ENCODE peak calls at places on chromosomes 1 and 21, in eight cellular contexts. I is Panc1, R is transverse colon, Y is MG63, U is left lung, L is fibroblast of lung, P is iPS DF 6.9, M is tibial nerve. F is an unnamed sample.

GRCh38 chr1:224438989-224439388 is 4.4 kb upstream of the WDR26 start:
- DNase-seq in Y (no peak), M (no peak), U (no peak), L (no peak), I (no peak), P (no peak), R (no peak), F (no peak)

GRCh38 chr21:14863745-14864210 is 201.0 kb downstream of the NRIP1 start:
- DNase-seq in U (no peak), Y (no peak), L (peak; percentile 19), R (no peak), M (no peak), I (no peak), P (no peak), F (no peak)

GRCh38 chr1:116374340-116375164 is 1.5 kb downstream of the ATP1A1 start:
- DNase-seq in Y (no peak), R (peak; percentile 36), L (peak; percentile 20), M (no peak), I (no peak), U (no peak), P (no peak), F (no peak)

GRCh38 chr21:36396314-36396713 is 11.1 kb downstream of the CHAF1B start:
- DNase-seq in I (no peak), P (no peak), R (no peak), M (no peak), Y (no peak), U (no peak), L (no peak), F (no peak)

GRCh38 chr1:205923663-205924435 is 19.4 kb downstream of the SLC26A9 start:
- DNase-seq in P (no peak), U (no peak), R (no peak), Y (no peak), M (no peak), I (no peak), L (no peak), F (no peak)

GRCh38 chr1:172938676-172939075 is 112.1 kb downstream of the TNFSF18 start:
- DNase-seq in I (no peak), R (no peak), M (no peak), P (no peak), Y (no peak), L (peak; percentile 63), U (no peak), F (no peak)

GRCh38 chr1:204114606-204115005 is 37.2 kb downstream of the ETNK2 start:
- DNase-seq in I (no peak), P (no peak), L (no peak), U (no peak), M (no peak), Y (no peak), R (no peak), F (no peak)

GRCh38 chr1:220330265-220330664 is 58.0 kb upstream of the RAB3GAP2 start:
- DNase-seq in M (no peak), P (no peak), Y (no peak), R (no peak), L (no peak), U (no peak), I (no peak), F (no peak)

GRCh38 chr1:37479255-37480124 is 5.1 kb downstream of the ZC3H12A start:
- DNase-seq in R (peak; percentile 97), M (peak; percentile 70), I (no peak), P (no peak), U (peak; percentile 95), L (peak; percentile 88), Y (peak; percentile 90), F (peak; percentile 65)

GRCh38 chr1:225877570-225877969 is 4.6 kb downstream of the TMEM63A start:
- DNase-seq in I (no peak), L (peak; percentile 35), P (no peak), Y (peak; percentile 42), U (no peak), M (peak; percentile 26), R (peak; percentile 67), F (no peak)

GRCh38 chr1:62263813-62264353 is 55.4 kb downstream of the KANK4 start:
- DNase-seq in I (no peak), U (no peak), L (no peak), M (no peak), Y (no peak), R (no peak), P (no peak), F (no peak)

GRCh38 chr1:205328476-205328875 is 6.9 kb upstream of the NUAK2 start:
- DNase-seq in Y (no peak), P (no peak), U (no peak), I (no peak), R (no peak), L (no peak), M (no peak), F (no peak)

GRCh38 chr1:199780948-199781347 is 246.6 kb upstream of the NR5A2 start:
- DNase-seq in U (no peak), I (no peak), P (no peak), M (no peak), L (peak; percentile 61), R (no peak), Y (no peak), F (peak; percentile 4)

GRCh38 chr1:1069061-1069710 is 4.9 kb downstream of the RNF223 start:
- DNase-seq in P (no peak), I (peak; percentile 61), U (peak; percentile 72), L (peak; percentile 21), Y (peak; percentile 30), M (no peak), R (peak; percentile 92), F (no peak)

GRCh38 chr1:240027059-240027462 is 64.6 kb upstream of the FMN2 start:
- DNase-seq in I (peak; percentile 22), L (peak; percentile 41), Y (peak; percentile 48), R (peak; percentile 49), U (no peak), P (peak; percentile 22), M (no peak), F (no peak)

GRCh38 chr1:97989094-97989680 is 68.4 kb upstream of the DPYD start:
- DNase-seq in I (no peak), L (peak; percentile 42), U (no peak), M (no peak), Y (peak; percentile 82), R (no peak), P (no peak), F (no peak)

GRCh38 chr1:212645563-212646543 is 37.3 kb downstream of the ATF3 start:
- DNase-seq in L (no peak), U (no peak), R (no peak), M (no peak), Y (no peak), I (no peak), P (no peak), F (no peak)

GRCh38 chr1:162548170-162548569 is 13.4 kb upstream of the UAP1 start:
- DNase-seq in P (no peak), U (no peak), Y (peak; percentile 88), I (no peak), R (no peak), L (peak; percentile 64), M (peak; percentile 45), F (peak; percentile 84)

GRCh38 chr1:89550995-89551394 is 26.4 kb downstream of the LRRC8B start:
- DNase-seq in U (no peak), P (no peak), I (no peak), M (no peak), R (no peak), L (no peak), Y (no peak), F (no peak)

GRCh38 chr1:154767315-154768240 is 102.5 kb downstream of the KCNN3 start:
- DNase-seq in I (no peak), U (no peak), Y (peak; percentile 64), R (no peak), P (no peak), M (no peak), L (peak; percentile 79), F (no peak)

GRCh38 chr21:15967661-15968060 is 237.9 kb downstream of the USP25 start:
- DNase-seq in R (no peak), M (no peak), L (peak; percentile 72), Y (no peak), P (no peak), U (no peak), I (no peak), F (no peak)

GRCh38 chr21:42724226-42724920 is 71.0 kb downstream of the PDE9A start:
- DNase-seq in U (no peak), R (peak; percentile 84), I (no peak), P (no peak), M (no peak), Y (peak; percentile 78), L (peak; percentile 95), F (peak; percentile 49)

GRCh38 chr1:150065184-150065871 is 2.2 kb upstream of the VPS45 start:
- DNase-seq in L (peak; percentile 79), Y (no peak), P (no peak), I (no peak), R (no peak), M (no peak), U (no peak), F (peak; percentile 39)

GRCh38 chr1:43605761-43606160 is 44.2 kb upstream of the KDM4A start:
- DNase-seq in Y (no peak), P (no peak), M (no peak), R (no peak), L (no peak), U (no peak), I (no peak), F (no peak)
- H3K36me3 ChIP-seq in Y (no peaks in the 10 kb centered on the region), P (peaks cover 63% of the 10 kb centered on the region), M (peaks cover 100% of the 10 kb centered on the region), R (no peaks in the 10 kb centered on the region), L (peaks cover 17% of the 10 kb centered on the region), U (no peaks in the 10 kb centered on the region), I (no peaks in the 10 kb centered on the region), F (peaks cover 58% of the 10 kb centered on the region)

DNA sequence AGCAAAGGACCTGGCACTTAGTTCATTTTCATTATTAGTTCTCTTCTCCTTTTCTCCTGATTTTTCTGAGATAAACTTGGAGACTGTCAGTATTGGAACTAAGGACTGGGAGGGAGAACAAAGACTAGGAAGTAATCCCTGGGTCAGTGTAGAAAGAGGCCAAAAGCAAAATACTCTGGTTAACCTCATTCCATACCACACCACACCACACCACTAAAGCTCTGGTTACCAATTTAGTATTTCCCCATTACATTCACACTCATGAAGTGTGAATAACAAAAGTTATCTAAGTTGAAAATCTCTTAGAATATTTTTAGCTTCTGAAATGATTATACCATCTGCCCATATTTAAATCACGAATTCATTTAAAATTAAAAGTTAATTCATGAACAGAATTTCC is 68.9 kb upstream of the DMRTA2 start:
- DNase-seq in U (no peak), M (no peak), L (no peak), R (no peak), P (no peak), I (no peak), Y (no peak), F (no peak)
- H3K36me3 ChIP-seq in U (no peaks in the 10 kb centered on the region), M (peaks cover 70% of the 10 kb centered on the region), L (no peaks in the 10 kb centered on the region), R (no peaks in the 10 kb centered on the region), P (no peaks in the 10 kb centered on the region), I (no peaks in the 10 kb centered on the region), Y (peaks cover 9% of the 10 kb centered on the region), F (peaks cover 3% of the 10 kb centered on the region)

DNA sequence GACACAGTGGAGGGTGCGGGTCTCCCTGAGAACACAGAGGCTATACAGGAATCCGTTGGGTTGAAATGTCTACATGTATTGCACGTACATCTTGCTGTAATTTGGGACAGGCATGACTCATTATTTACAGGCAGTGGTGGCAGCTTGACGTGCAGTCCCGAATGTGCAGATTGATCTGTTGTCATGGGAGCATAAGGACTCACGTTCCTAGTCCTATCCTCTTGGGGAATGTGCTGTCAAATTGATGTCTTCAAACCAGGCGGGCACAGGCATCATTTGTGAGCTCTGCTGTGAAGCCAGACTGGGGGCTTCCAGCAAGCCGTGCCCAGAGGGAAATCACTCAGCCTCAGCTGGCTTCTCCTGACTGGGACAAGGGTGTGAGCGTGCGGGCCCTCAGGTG is 40.5 kb downstream of the S100B start:
- DNase-seq in L (no peak), U (peak; percentile 26), P (no peak), Y (no peak), I (no peak), R (no peak), M (no peak), F (no peak)
- H3K36me3 ChIP-seq in L (peaks cover 23% of the 10 kb centered on the region), U (no peaks in the 10 kb centered on the region), P (peaks cover 16% of the 10 kb centered on the region), Y (peaks cover 64% of the 10 kb centered on the region), I (no peaks in the 10 kb centered on the region), R (no peaks in the 10 kb centered on the region), M (peaks cover 99% of the 10 kb centered on the region), F (peaks cover 40% of the 10 kb centered on the region)

GRCh38 chr1:228511014-228511413 is 23.8 kb downstream of the RNF187 start:
- DNase-seq in R (no peak), L (no peak), Y (no peak), P (no peak), I (no peak), U (no peak), M (no peak), F (no peak)
- H3K36me3 ChIP-seq in R (no peaks in the 10 kb centered on the region), L (no peaks in the 10 kb centered on the region), Y (no peaks in the 10 kb centered on the region), P (no peaks in the 10 kb centered on the region), I (no peaks in the 10 kb centered on the region), U (no peaks in the 10 kb centered on the region), M (no peaks in the 10 kb centered on the region), F (no peaks in the 10 kb centered on the region)